ENCODE peak calls at places on chromosome 10, in eight cellular contexts. A, H, I, D, S, K, Y and N are unnamed samples.
A peak's percentile ranks its signal among the peaks of the same experiment; 100 is the strongest.

GRCh38 chr10:74384615-74385213 is 233.7 kb downstream of the ADK start:
- DNase-seq in A (no peak), H (no peak), I (no peak), D (no peak), S (no peak), K (no peak), Y (no peak), N (no peak)

GRCh38 chr10:23370106-23370505 is 25.5 kb upstream of the C10orf67 start:
- DNase-seq in A (no peak), H (no peak), I (no peak), D (no peak), S (no peak), K (no peak), Y (no peak), N (peak; percentile 28)

GRCh38 chr10:69650589-69651261 is 20.7 kb downstream of the FAM241B start:
- DNase-seq in A (no peak), H (no peak), I (no peak), D (no peak), S (no peak), K (no peak), Y (no peak), N (no peak)

GRCh38 chr10:32125023-32125422 is 68.8 kb upstream of the KIF5B start:
- DNase-seq in A (no peak), H (no peak), I (no peak), D (no peak), S (peak; percentile 23), K (no peak), Y (no peak), N (no peak)

GRCh38 chr10:102678842-102679289 is 34.6 kb downstream of the TRIM8 start:
- DNase-seq in A (peak; percentile 67), H (peak; percentile 89), I (no peak), D (peak; percentile 60), S (peak; percentile 86), K (peak; percentile 40), Y (peak; percentile 86), N (no peak)

GRCh38 chr10:21995557-21995956 is 8.0 kb downstream of the DNAJC1 start:
- DNase-seq in A (no peak), H (no peak), I (no peak), D (no peak), S (no peak), K (no peak), Y (no peak), N (no peak)

GRCh38 chr10:72688208-72688651 is 3.7 kb upstream of the MCU start:
- DNase-seq in A (no peak), H (no peak), I (peak; percentile 58), D (peak; percentile 70), S (no peak), K (no peak), Y (no peak), N (peak; percentile 60)

GRCh38 chr10:89471110-89471814 is 56.9 kb downstream of the IFIT5 start:
- DNase-seq in A (no peak), H (no peak), I (no peak), D (no peak), S (no peak), K (no peak), Y (no peak), N (no peak)

GRCh38 chr10:85650791-85651506 is 715.6 kb downstream of the GRID1 start:
- DNase-seq in A (no peak), H (no peak), I (no peak), D (no peak), S (no peak), K (no peak), Y (no peak), N (no peak)

GRCh38 chr10:31745612-31746376 is 182.8 kb downstream of the ARHGAP12 start:
- DNase-seq in A (no peak), H (peak; percentile 12), I (peak; percentile 93), D (peak; percentile 80), S (no peak), K (no peak), Y (no peak), N (peak; percentile 90)

GRCh38 chr10:32367793-32368453 is 21.0 kb upstream of the EPC1 start:
- DNase-seq in A (peak; percentile 73), H (no peak), I (peak; percentile 59), D (no peak), S (peak; percentile 60), K (peak; percentile 84), Y (no peak), N (no peak)